ENCODE peak calls at places on chromosomes 16 and 17, in seven cellular contexts. One of them, this sample, is unnamed.

GRCh38 chr16:85984211-85984880 is 85.4 kb downstream of the IRF8 start:
- DNase-seq in vagina: no peak
- DNase-seq in lower leg skin: no peak
- DNase-seq in RWPE1: no peak
- DNase-seq in H9: no peak
- DNase-seq in Peyer's patch: peak
- DNase-seq in esophagus squamous epithelium: no peak
- DNase-seq in this sample: no peak

GRCh38 chr17:76408037-76408849 is 23.8 kb downstream of the SPHK1 start:
- DNase-seq in vagina: no peak
- DNase-seq in lower leg skin: no peak
- DNase-seq in RWPE1: peak
- DNase-seq in H9: peak
- DNase-seq in Peyer's patch: peak
- DNase-seq in esophagus squamous epithelium: no peak
- DNase-seq in this sample: peak

GRCh38 chr17:32310927-32311568 is 30.9 kb downstream of the C17orf75 start:
- DNase-seq in vagina: no peak
- DNase-seq in lower leg skin: no peak
- DNase-seq in RWPE1: no peak
- DNase-seq in H9: no peak
- DNase-seq in Peyer's patch: no peak
- DNase-seq in esophagus squamous epithelium: no peak
- DNase-seq in this sample: no peak

GRCh38 chr17:81834831-81835267 is at the start of gene PPP1R27:
- DNase-seq in vagina: no peak
- DNase-seq in lower leg skin: no peak
- DNase-seq in RWPE1: no peak
- DNase-seq in H9: no peak
- DNase-seq in Peyer's patch: no peak
- DNase-seq in esophagus squamous epithelium: no peak
- DNase-seq in this sample: no peak

GRCh38 chr16:12489362-12489761 is 314.3 kb downstream of the CPPED1 start:
- DNase-seq in vagina: no peak
- DNase-seq in lower leg skin: no peak
- DNase-seq in RWPE1: no peak
- DNase-seq in H9: no peak
- DNase-seq in Peyer's patch: no peak
- DNase-seq in esophagus squamous epithelium: no peak
- DNase-seq in this sample: no peak

GRCh38 chr17:34615326-34615725 is 35.9 kb downstream of the TMEM132E start:
- DNase-seq in vagina: no peak
- DNase-seq in lower leg skin: no peak
- DNase-seq in RWPE1: no peak
- DNase-seq in H9: no peak
- DNase-seq in Peyer's patch: no peak
- DNase-seq in esophagus squamous epithelium: no peak
- DNase-seq in this sample: no peak

GRCh38 chr17:7250655-7251329 is 742 bp downstream of the CTDNEP1 start:
- DNase-seq in vagina: peak
- DNase-seq in lower leg skin: no peak
- DNase-seq in RWPE1: no peak
- DNase-seq in H9: no peak
- DNase-seq in Peyer's patch: no peak
- DNase-seq in esophagus squamous epithelium: no peak
- DNase-seq in this sample: no peak

GRCh38 chr17:49819651-49820050 is 28.2 kb downstream of the TAC4 start:
- DNase-seq in vagina: no peak
- DNase-seq in lower leg skin: no peak
- DNase-seq in RWPE1: no peak
- DNase-seq in H9: no peak
- DNase-seq in Peyer's patch: no peak
- DNase-seq in esophagus squamous epithelium: no peak
- DNase-seq in this sample: no peak

GRCh38 chr17:34167359-34167758 is 87.7 kb upstream of the CCL2 start:
- DNase-seq in vagina: no peak
- DNase-seq in lower leg skin: no peak
- DNase-seq in RWPE1: no peak
- DNase-seq in H9: no peak
- DNase-seq in Peyer's patch: no peak
- DNase-seq in esophagus squamous epithelium: no peak
- DNase-seq in this sample: no peak

GRCh38 chr17:80445152-80446110 is 30.5 kb downstream of the ENDOV start:
- DNase-seq in vagina: no peak
- DNase-seq in lower leg skin: no peak
- DNase-seq in RWPE1: no peak
- DNase-seq in H9: no peak
- DNase-seq in Peyer's patch: no peak
- DNase-seq in esophagus squamous epithelium: no peak
- DNase-seq in this sample: no peak

GRCh38 chr17:79925242-79925957 is 86.2 kb upstream of the CBX4 start:
- DNase-seq in vagina: no peak
- DNase-seq in lower leg skin: no peak
- DNase-seq in RWPE1: peak
- DNase-seq in H9: no peak
- DNase-seq in Peyer's patch: peak
- DNase-seq in esophagus squamous epithelium: no peak
- DNase-seq in this sample: peak

GRCh38 chr17:488993-489757 is 136.6 kb upstream of the RPH3AL start:
- DNase-seq in vagina: peak
- DNase-seq in lower leg skin: no peak
- DNase-seq in RWPE1: no peak
- DNase-seq in H9: peak
- DNase-seq in Peyer's patch: peak
- DNase-seq in esophagus squamous epithelium: no peak
- DNase-seq in this sample: peak

GRCh38 chr16:84053237-84053636 is 10.6 kb upstream of the SLC38A8 start:
- DNase-seq in vagina: no peak
- DNase-seq in lower leg skin: no peak
- DNase-seq in RWPE1: no peak
- DNase-seq in H9: no peak
- DNase-seq in Peyer's patch: peak
- DNase-seq in esophagus squamous epithelium: no peak
- DNase-seq in this sample: no peak

GRCh38 chr16:4008116-4008515 is 108.1 kb downstream of the ADCY9 start:
- DNase-seq in vagina: no peak
- DNase-seq in lower leg skin: no peak
- DNase-seq in RWPE1: no peak
- DNase-seq in H9: no peak
- DNase-seq in Peyer's patch: no peak
- DNase-seq in esophagus squamous epithelium: no peak
- DNase-seq in this sample: peak

GRCh38 chr17:8153550-8153956 is 1.3 kb upstream of the PER1 start:
- DNase-seq in vagina: peak
- DNase-seq in lower leg skin: peak
- DNase-seq in RWPE1: peak
- DNase-seq in H9: peak
- DNase-seq in Peyer's patch: peak
- DNase-seq in esophagus squamous epithelium: no peak
- DNase-seq in this sample: peak

GRCh38 chr17:17768415-17769088 is 68.2 kb downstream of the SREBF1 start:
- DNase-seq in vagina: no peak
- DNase-seq in lower leg skin: no peak
- DNase-seq in RWPE1: no peak
- DNase-seq in H9: no peak
- DNase-seq in Peyer's patch: no peak
- DNase-seq in esophagus squamous epithelium: no peak
- DNase-seq in this sample: no peak

GRCh38 chr17:9513266-9513665 is 62.4 kb downstream of the STX8 start:
- DNase-seq in vagina: no peak
- DNase-seq in lower leg skin: no peak
- DNase-seq in RWPE1: no peak
- DNase-seq in H9: no peak
- DNase-seq in Peyer's patch: no peak
- DNase-seq in esophagus squamous epithelium: no peak
- DNase-seq in this sample: no peak

GRCh38 chr16:67329901-67330300 is 3.3 kb downstream of the LRRC36 start:
- DNase-seq in vagina: no peak
- DNase-seq in lower leg skin: no peak
- DNase-seq in RWPE1: no peak
- DNase-seq in H9: no peak
- DNase-seq in Peyer's patch: no peak
- DNase-seq in esophagus squamous epithelium: no peak
- DNase-seq in this sample: no peak

GRCh38 chr17:17783121-17783824 is 53.5 kb downstream of the SREBF1 start:
- DNase-seq in vagina: no peak
- DNase-seq in lower leg skin: no peak
- DNase-seq in RWPE1: peak
- DNase-seq in H9: peak
- DNase-seq in Peyer's patch: peak
- DNase-seq in esophagus squamous epithelium: no peak
- DNase-seq in this sample: peak

GRCh38 chr17:9696279-9697044 is 51.1 kb downstream of the USP43 start:
- DNase-seq in vagina: no peak
- DNase-seq in lower leg skin: no peak
- DNase-seq in RWPE1: no peak
- DNase-seq in H9: peak
- DNase-seq in Peyer's patch: no peak
- DNase-seq in esophagus squamous epithelium: no peak
- DNase-seq in this sample: no peak

GRCh38 chr16:1923299-1924034 is 5.3 kb upstream of the HS3ST6 start:
- DNase-seq in vagina: no peak
- DNase-seq in lower leg skin: peak
- DNase-seq in RWPE1: peak
- DNase-seq in H9: peak
- DNase-seq in Peyer's patch: no peak
- DNase-seq in esophagus squamous epithelium: no peak
- DNase-seq in this sample: no peak

GRCh38 chr17:42246515-42246914 is 29.7 kb downstream of the STAT5B start:
- DNase-seq in vagina: no peak
- DNase-seq in lower leg skin: no peak
- DNase-seq in RWPE1: no peak
- DNase-seq in H9: no peak
- DNase-seq in Peyer's patch: no peak
- DNase-seq in esophagus squamous epithelium: no peak
- DNase-seq in this sample: no peak
- TF ChIP-seq CTCF in vagina: no peak
- TF ChIP-seq CTCF in lower leg skin: no peak
- TF ChIP-seq CTCF in RWPE1: no peak
- TF ChIP-seq CTCF in H9: no peak
- TF ChIP-seq CTCF in Peyer's patch: no peak
- TF ChIP-seq CTCF in esophagus squamous epithelium: no peak
- TF ChIP-seq CTCF in this sample: no peak

DNA sequence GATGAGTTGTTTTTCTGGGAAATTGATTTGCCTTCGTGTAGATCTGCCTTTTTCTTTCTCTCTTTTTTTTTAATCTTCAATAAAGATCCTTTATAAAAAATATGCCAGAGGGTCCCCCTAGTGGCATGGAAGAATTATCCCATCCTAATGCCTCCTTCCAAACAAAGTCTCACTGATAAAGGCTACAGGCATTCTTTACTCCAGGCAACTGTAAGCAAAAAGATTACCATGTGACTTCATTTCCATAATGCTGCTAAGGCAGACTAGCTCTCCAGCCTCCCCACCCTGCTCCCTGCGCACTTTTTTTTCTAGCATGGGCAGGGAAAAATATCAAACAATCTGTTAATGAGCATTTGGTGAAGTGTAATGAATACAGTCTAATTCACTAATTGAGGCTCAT is 220.2 kb upstream of the CDH8 start:
- DNase-seq in vagina: no peak
- DNase-seq in lower leg skin: no peak
- DNase-seq in RWPE1: peak
- DNase-seq in H9: no peak
- DNase-seq in Peyer's patch: no peak
- DNase-seq in esophagus squamous epithelium: no peak
- DNase-seq in this sample: no peak
- TF ChIP-seq CTCF in vagina: no peak
- TF ChIP-seq CTCF in lower leg skin: no peak
- TF ChIP-seq CTCF in RWPE1: peak
- TF ChIP-seq CTCF in H9: peak
- TF ChIP-seq CTCF in Peyer's patch: no peak
- TF ChIP-seq CTCF in esophagus squamous epithelium: no peak
- TF ChIP-seq CTCF in this sample: no peak

GRCh38 chr16:7161886-7162285 is 170.8 kb upstream of the RBFOX1 start:
- DNase-seq in vagina: no peak
- DNase-seq in lower leg skin: no peak
- DNase-seq in RWPE1: no peak
- DNase-seq in H9: no peak
- DNase-seq in Peyer's patch: no peak
- DNase-seq in esophagus squamous epithelium: no peak
- DNase-seq in this sample: no peak

GRCh38 chr16:7160093-7160492 is 172.6 kb upstream of the RBFOX1 start:
- DNase-seq in vagina: no peak
- DNase-seq in lower leg skin: no peak
- DNase-seq in RWPE1: no peak
- DNase-seq in H9: no peak
- DNase-seq in Peyer's patch: no peak
- DNase-seq in esophagus squamous epithelium: no peak
- DNase-seq in this sample: no peak

DNA sequence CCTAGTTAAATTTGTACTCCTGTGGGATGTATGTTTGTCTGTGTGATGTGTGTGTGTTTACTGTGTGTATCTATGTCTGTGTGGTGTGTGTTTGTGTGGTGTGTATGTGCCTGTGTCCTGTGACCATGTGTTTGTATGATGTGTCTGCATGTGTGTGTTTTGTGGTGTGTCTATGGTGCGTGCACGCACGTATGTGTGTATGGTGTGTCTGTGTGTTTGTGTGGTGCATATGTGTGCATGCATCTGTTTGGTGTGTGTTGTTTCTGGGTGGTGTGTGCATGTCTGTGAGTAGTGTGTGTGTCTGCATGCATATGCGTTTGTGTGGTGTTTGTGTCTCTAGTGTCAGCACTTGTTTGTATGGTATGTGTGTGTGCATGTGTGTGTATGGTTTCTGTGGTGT is 174.2 kb upstream of the RBFOX1 start:
- DNase-seq in vagina: no peak
- DNase-seq in lower leg skin: no peak
- DNase-seq in RWPE1: no peak
- DNase-seq in H9: no peak
- DNase-seq in Peyer's patch: no peak
- DNase-seq in esophagus squamous epithelium: no peak
- DNase-seq in this sample: no peak
- TF ChIP-seq CTCF in vagina: no peak
- TF ChIP-seq CTCF in lower leg skin: peak
- TF ChIP-seq CTCF in RWPE1: no peak
- TF ChIP-seq CTCF in H9: no peak
- TF ChIP-seq CTCF in Peyer's patch: no peak
- TF ChIP-seq CTCF in esophagus squamous epithelium: no peak
- TF ChIP-seq CTCF in this sample: no peak

GRCh38 chr16:7400117-7400890 is 67.7 kb downstream of the RBFOX1 start:
- DNase-seq in vagina: no peak
- DNase-seq in lower leg skin: no peak
- DNase-seq in RWPE1: no peak
- DNase-seq in H9: no peak
- DNase-seq in Peyer's patch: no peak
- DNase-seq in esophagus squamous epithelium: no peak
- DNase-seq in this sample: no peak

GRCh38 chr16:7399296-7399695 is 66.7 kb downstream of the RBFOX1 start:
- DNase-seq in vagina: no peak
- DNase-seq in lower leg skin: no peak
- DNase-seq in RWPE1: no peak
- DNase-seq in H9: no peak
- DNase-seq in Peyer's patch: no peak
- DNase-seq in esophagus squamous epithelium: no peak
- DNase-seq in this sample: no peak

GRCh38 chr16:7408700-7409340 is 76.2 kb downstream of the RBFOX1 start:
- DNase-seq in vagina: no peak
- DNase-seq in lower leg skin: no peak
- DNase-seq in RWPE1: no peak
- DNase-seq in H9: no peak
- DNase-seq in Peyer's patch: no peak
- DNase-seq in esophagus squamous epithelium: no peak
- DNase-seq in this sample: no peak

GRCh38 chr16:7404217-7404616 is 71.6 kb downstream of the RBFOX1 start:
- DNase-seq in vagina: no peak
- DNase-seq in lower leg skin: no peak
- DNase-seq in RWPE1: no peak
- DNase-seq in H9: no peak
- DNase-seq in Peyer's patch: no peak
- DNase-seq in esophagus squamous epithelium: no peak
- DNase-seq in this sample: no peak

GRCh38 chr16:7405166-7405565 is 72.5 kb downstream of the RBFOX1 start:
- DNase-seq in vagina: no peak
- DNase-seq in lower leg skin: peak
- DNase-seq in RWPE1: no peak
- DNase-seq in H9: peak
- DNase-seq in Peyer's patch: no peak
- DNase-seq in esophagus squamous epithelium: no peak
- DNase-seq in this sample: peak
- TF ChIP-seq CTCF in vagina: no peak
- TF ChIP-seq CTCF in lower leg skin: no peak
- TF ChIP-seq CTCF in RWPE1: no peak
- TF ChIP-seq CTCF in H9: peak
- TF ChIP-seq CTCF in Peyer's patch: no peak
- TF ChIP-seq CTCF in esophagus squamous epithelium: no peak
- TF ChIP-seq CTCF in this sample: peak